ENCODE peak calls at places on chromosomes 13 and 19, in five cellular contexts. One of them, this sample, is unnamed.

GRCh38 chr19:29680447-29680846 is 15.2 kb downstream of the PLEKHF1 start:
- DNase-seq in ovary: no peak
- DNase-seq in K562: no peak
- DNase-seq in A549: no peak
- DNase-seq in stomach: peak
- DNase-seq in this sample: no peak

GRCh38 chr13:101893021-101893420 is 440.5 kb downstream of the ITGBL1 start:
- DNase-seq in ovary: no peak
- DNase-seq in K562: no peak
- DNase-seq in A549: no peak
- DNase-seq in stomach: no peak
- DNase-seq in this sample: no peak

GRCh38 chr19:31432411-31432810 is 83.2 kb upstream of the TSHZ3 start:
- DNase-seq in ovary: no peak
- DNase-seq in A549: no peak
- DNase-seq in stomach: no peak
- DNase-seq in K562: no peak
- DNase-seq in this sample: no peak

GRCh38 chr13:112124100-112124499 is 57.2 kb downstream of the SOX1 start:
- DNase-seq in stomach: no peak
- DNase-seq in ovary: no peak
- DNase-seq in K562: no peak
- DNase-seq in A549: no peak
- DNase-seq in this sample: no peak

GRCh38 chr13:90717451-90717936 is 630.0 kb upstream of the MIR17HG start:
- DNase-seq in K562: no peak
- DNase-seq in A549: no peak
- DNase-seq in stomach: no peak
- DNase-seq in ovary: no peak
- DNase-seq in this sample: no peak

GRCh38 chr19:46741447-46741846 is 4.4 kb upstream of the FKRP start:
- DNase-seq in A549: no peak
- DNase-seq in stomach: no peak
- DNase-seq in ovary: no peak
- DNase-seq in K562: no peak
- DNase-seq in this sample: no peak

GRCh38 chr19:31985001-31985605 is 360.3 kb upstream of the ZNF507 start:
- DNase-seq in stomach: no peak
- DNase-seq in A549: no peak
- DNase-seq in ovary: no peak
- DNase-seq in K562: no peak
- DNase-seq in this sample: no peak

GRCh38 chr13:83798731-83799130 is 83.5 kb downstream of the SLITRK1 start:
- DNase-seq in ovary: no peak
- DNase-seq in A549: no peak
- DNase-seq in stomach: no peak
- DNase-seq in K562: no peak
- DNase-seq in this sample: no peak

GRCh38 chr13:29771247-29771646 is 79.2 kb downstream of the UBL3 start:
- DNase-seq in ovary: no peak
- DNase-seq in K562: no peak
- DNase-seq in A549: peak
- DNase-seq in stomach: no peak
- DNase-seq in this sample: no peak

GRCh38 chr13:40170982-40171381 is 495.5 kb downstream of the FOXO1 start:
- DNase-seq in ovary: no peak
- DNase-seq in K562: no peak
- DNase-seq in stomach: no peak
- DNase-seq in A549: no peak
- DNase-seq in this sample: no peak

GRCh38 chr13:110885966-110886365 is 28.9 kb downstream of the ANKRD10 start:
- DNase-seq in stomach: no peak
- DNase-seq in K562: no peak
- DNase-seq in A549: no peak
- DNase-seq in ovary: no peak
- DNase-seq in this sample: no peak

GRCh38 chr19:48740705-48741030 is 258 bp upstream of the RASIP1 start:
- DNase-seq in stomach: no peak
- DNase-seq in ovary: no peak
- DNase-seq in K562: no peak
- DNase-seq in A549: no peak
- DNase-seq in this sample: no peak

DNA sequence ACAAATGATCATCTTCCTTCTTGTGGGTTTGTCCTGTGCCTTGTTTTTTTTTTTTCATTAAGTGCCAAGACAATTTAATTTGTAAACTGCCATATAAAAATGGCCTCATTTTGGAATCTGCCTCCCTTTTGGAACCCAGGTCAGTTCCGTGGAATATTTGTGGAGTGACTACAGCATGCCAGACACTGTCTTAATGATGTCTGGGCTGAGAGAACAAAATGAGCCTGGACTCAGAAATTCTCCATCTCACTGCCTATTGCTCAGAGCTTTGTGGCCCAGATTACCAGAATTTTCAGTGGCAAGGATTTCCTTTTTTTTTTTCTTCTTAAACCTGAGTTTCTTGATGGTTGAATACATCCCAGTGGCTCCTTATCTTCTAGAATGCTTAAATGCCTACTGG is 340.6 kb downstream of the ENOX1 start:
- DNase-seq in stomach: no peak
- DNase-seq in K562: no peak
- DNase-seq in A549: no peak
- DNase-seq in ovary: no peak
- DNase-seq in this sample: no peak
- TF ChIP-seq POLR2A in stomach: no peak
- TF ChIP-seq POLR2A in K562: no peak
- TF ChIP-seq POLR2A in A549: no peak
- TF ChIP-seq POLR2A in ovary: no peak
- TF ChIP-seq POLR2A in this sample: no peak

GRCh38 chr13:79480954-79481684 is at the start of gene NDFIP2:
- DNase-seq in ovary: peak
- DNase-seq in K562: peak
- DNase-seq in stomach: peak
- DNase-seq in A549: peak
- DNase-seq in this sample: peak
- TF ChIP-seq EP300 in ovary: no peak
- TF ChIP-seq EP300 in K562: no peak
- TF ChIP-seq EP300 in stomach: no peak
- TF ChIP-seq EP300 in A549: no peak
- TF ChIP-seq EP300 in this sample: peak

GRCh38 chr13:73288596-73288995 is 229.8 kb downstream of the KLF5 start:
- DNase-seq in A549: no peak
- DNase-seq in ovary: no peak
- DNase-seq in stomach: no peak
- DNase-seq in K562: no peak
- DNase-seq in this sample: no peak

GRCh38 chr13:73284475-73284874 is 225.7 kb downstream of the KLF5 start:
- DNase-seq in stomach: no peak
- DNase-seq in A549: no peak
- DNase-seq in K562: no peak
- DNase-seq in ovary: no peak
- DNase-seq in this sample: no peak

GRCh38 chr13:73287871-73288270 is 229.1 kb downstream of the KLF5 start:
- DNase-seq in A549: peak
- DNase-seq in stomach: no peak
- DNase-seq in K562: no peak
- DNase-seq in ovary: no peak
- DNase-seq in this sample: no peak

GRCh38 chr13:73290844-73291243 is 232.0 kb downstream of the KLF5 start:
- DNase-seq in K562: no peak
- DNase-seq in stomach: no peak
- DNase-seq in A549: no peak
- DNase-seq in ovary: no peak
- DNase-seq in this sample: no peak

GRCh38 chr13:73286177-73286576 is 227.4 kb downstream of the KLF5 start:
- DNase-seq in A549: no peak
- DNase-seq in K562: no peak
- DNase-seq in ovary: no peak
- DNase-seq in stomach: no peak
- DNase-seq in this sample: no peak
- TF ChIP-seq CTCF in A549: no peak
- TF ChIP-seq CTCF in K562: no peak
- TF ChIP-seq CTCF in ovary: no peak
- TF ChIP-seq CTCF in stomach: no peak
- TF ChIP-seq CTCF in this sample: no peak

GRCh38 chr19:1109032-1109541 is 5.3 kb downstream of the GPX4 start:
- DNase-seq in K562: no peak
- DNase-seq in stomach: no peak
- DNase-seq in A549: no peak
- DNase-seq in ovary: peak
- DNase-seq in this sample: no peak
- TF ChIP-seq POLR2A in K562: no peak
- TF ChIP-seq POLR2A in stomach: no peak
- TF ChIP-seq POLR2A in A549: no peak
- TF ChIP-seq POLR2A in ovary: no peak
- TF ChIP-seq POLR2A in this sample: no peak

GRCh38 chr13:31761951-31762350 is 22.6 kb downstream of the RXFP2 start:
- DNase-seq in ovary: no peak
- DNase-seq in K562: no peak
- DNase-seq in stomach: no peak
- DNase-seq in A549: no peak
- DNase-seq in this sample: no peak
- TF ChIP-seq EP300 in ovary: no peak
- TF ChIP-seq EP300 in K562: no peak
- TF ChIP-seq EP300 in stomach: no peak
- TF ChIP-seq EP300 in A549: no peak
- TF ChIP-seq EP300 in this sample: no peak

GRCh38 chr13:80604094-80604493 is 263.2 kb upstream of the SPRY2 start:
- DNase-seq in ovary: no peak
- DNase-seq in A549: no peak
- DNase-seq in stomach: no peak
- DNase-seq in K562: no peak
- DNase-seq in this sample: no peak
- TF ChIP-seq CTCF in ovary: no peak
- TF ChIP-seq CTCF in A549: no peak
- TF ChIP-seq CTCF in stomach: no peak
- TF ChIP-seq CTCF in K562: peak
- TF ChIP-seq CTCF in this sample: no peak

GRCh38 chr13:27450921-27451461 is 627 bp upstream of the MTIF3 start:
- DNase-seq in stomach: peak
- DNase-seq in A549: peak
- DNase-seq in K562: peak
- DNase-seq in ovary: peak
- DNase-seq in this sample: no peak
- TF ChIP-seq POLR2A in stomach: no peak
- TF ChIP-seq POLR2A in A549: no peak
- TF ChIP-seq POLR2A in K562: no peak
- TF ChIP-seq POLR2A in ovary: no peak
- TF ChIP-seq POLR2A in this sample: no peak

DNA sequence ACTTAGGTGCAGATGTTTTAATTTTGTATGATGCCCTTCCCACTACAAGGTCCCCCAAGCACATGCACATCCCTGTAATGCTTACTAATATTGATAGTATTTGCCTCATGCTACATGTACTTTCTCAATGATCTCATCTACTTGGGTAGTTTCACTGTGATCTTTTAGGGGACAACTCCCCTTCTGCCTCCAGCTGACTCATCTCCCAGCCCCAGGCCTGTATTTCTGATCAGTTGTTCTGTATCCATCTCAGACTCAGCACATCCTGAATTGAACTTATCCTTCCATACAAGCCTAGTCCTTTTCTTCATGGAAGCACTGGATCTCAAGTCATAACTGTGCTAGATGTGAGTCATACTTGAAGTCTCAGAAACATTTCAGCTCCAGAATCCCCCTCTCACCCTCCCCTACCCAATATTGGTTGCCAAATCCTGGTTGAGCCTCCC is 49.4 kb upstream of the INTS6 start:
- DNase-seq in K562: no peak
- DNase-seq in A549: no peak
- DNase-seq in stomach: no peak
- DNase-seq in ovary: no peak
- DNase-seq in this sample: no peak
- TF ChIP-seq EP300 in K562: no peak
- TF ChIP-seq EP300 in A549: no peak
- TF ChIP-seq EP300 in stomach: no peak
- TF ChIP-seq EP300 in ovary: no peak
- TF ChIP-seq EP300 in this sample: no peak

GRCh38 chr19:38650180-38650775 is 2.8 kb downstream of the ACTN4 start:
- DNase-seq in A549: peak
- DNase-seq in K562: no peak
- DNase-seq in ovary: no peak
- DNase-seq in stomach: peak
- DNase-seq in this sample: no peak

GRCh38 chr19:38649305-38650179 is 2.1 kb downstream of the ACTN4 start:
- DNase-seq in stomach: peak
- DNase-seq in K562: no peak
- DNase-seq in A549: peak
- DNase-seq in ovary: no peak
- DNase-seq in this sample: no peak

GRCh38 chr19:38653028-38653571 is 5.7 kb downstream of the ACTN4 start:
- DNase-seq in ovary: no peak
- DNase-seq in A549: peak
- DNase-seq in K562: no peak
- DNase-seq in stomach: peak
- DNase-seq in this sample: no peak

GRCh38 chr19:38648789-38649304 is 1.4 kb downstream of the ACTN4 start:
- DNase-seq in A549: no peak
- DNase-seq in K562: no peak
- DNase-seq in stomach: no peak
- DNase-seq in ovary: no peak
- DNase-seq in this sample: no peak

DNA sequence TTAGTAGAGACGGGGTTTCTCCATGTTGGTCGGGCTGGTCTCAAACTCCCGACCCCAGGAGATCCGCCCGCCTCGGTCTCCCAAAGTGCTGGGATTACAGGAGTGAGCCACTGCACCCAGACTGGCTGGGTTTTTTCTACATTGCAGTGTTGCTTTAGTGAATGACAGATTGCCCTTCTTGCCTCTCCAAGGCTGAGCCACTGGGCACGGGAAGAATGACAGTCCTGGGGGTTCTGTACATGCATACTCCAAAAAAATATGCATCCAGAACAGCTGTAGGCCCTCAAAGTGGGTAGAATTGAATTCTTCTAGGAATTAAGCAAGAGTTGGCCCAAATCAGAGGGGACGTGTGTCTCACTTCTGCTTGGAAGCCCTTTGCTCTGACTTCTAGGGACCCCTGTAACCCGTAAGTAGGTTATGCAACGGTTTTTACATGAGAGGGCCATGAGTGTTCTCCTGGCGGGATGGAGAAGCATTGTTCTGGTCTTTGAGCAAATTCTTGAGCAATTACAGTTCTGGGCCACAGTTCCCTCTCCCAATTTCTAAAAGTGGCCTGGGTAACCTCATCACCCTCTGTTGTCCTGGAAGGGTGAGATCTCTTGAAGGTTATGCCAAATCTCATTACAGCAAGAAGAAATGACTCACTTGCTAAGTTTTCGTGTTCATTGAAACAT is 3.6 kb downstream of the ACTN4 start:
- DNase-seq in ovary: no peak
- DNase-seq in stomach: no peak
- DNase-seq in A549: peak
- DNase-seq in K562: no peak
- DNase-seq in this sample: peak
- TF ChIP-seq CTCF in ovary: no peak
- TF ChIP-seq CTCF in stomach: no peak
- TF ChIP-seq CTCF in A549: no peak
- TF ChIP-seq CTCF in K562: no peak
- TF ChIP-seq CTCF in this sample: peak

This sample was measured in tibial nerve.